ENCODE peak calls at places on chromosomes 1 and 21, in ten cellular contexts. One of them, this sample, is unnamed.

GRCh38 chr1:162639718-162640117 is 7.5 kb downstream of the DDR2 start:
- DNase-seq in left ventricle myocardium inferior: no peak
- DNase-seq in AG09309: no peak
- DNase-seq in tibial artery: no peak
- DNase-seq in uterus: no peak
- DNase-seq in body of pancreas: no peak
- DNase-seq in kidney epithelial cell: no peak
- DNase-seq in WTC11: no peak
- DNase-seq in type B pancreatic cell: no peak
- DNase-seq in H1: no peak
- DNase-seq in this sample: no peak

GRCh38 chr1:53175302-53175913 is 21.2 kb upstream of the CPT2 start:
- DNase-seq in H1: no peak
- DNase-seq in WTC11: no peak
- DNase-seq in tibial artery: no peak
- DNase-seq in AG09309: no peak
- DNase-seq in left ventricle myocardium inferior: no peak
- DNase-seq in type B pancreatic cell: no peak
- DNase-seq in body of pancreas: peak
- DNase-seq in kidney epithelial cell: no peak
- DNase-seq in uterus: no peak
- DNase-seq in this sample: no peak

GRCh38 chr1:8097077-8097799 is 71.1 kb upstream of the ERRFI1 start:
- DNase-seq in left ventricle myocardium inferior: no peak
- DNase-seq in H1: no peak
- DNase-seq in uterus: no peak
- DNase-seq in type B pancreatic cell: no peak
- DNase-seq in WTC11: no peak
- DNase-seq in tibial artery: no peak
- DNase-seq in AG09309: peak
- DNase-seq in kidney epithelial cell: peak
- DNase-seq in body of pancreas: peak
- DNase-seq in this sample: peak

GRCh38 chr1:27382950-27383627 is at the start of gene CD164L2:
- DNase-seq in type B pancreatic cell: no peak
- DNase-seq in body of pancreas: peak
- DNase-seq in uterus: no peak
- DNase-seq in tibial artery: no peak
- DNase-seq in H1: peak
- DNase-seq in WTC11: peak
- DNase-seq in AG09309: no peak
- DNase-seq in kidney epithelial cell: no peak
- DNase-seq in left ventricle myocardium inferior: no peak
- DNase-seq in this sample: peak

GRCh38 chr1:205071028-205071409 is 13.2 kb downstream of the TMEM81 start:
- DNase-seq in WTC11: no peak
- DNase-seq in body of pancreas: no peak
- DNase-seq in tibial artery: no peak
- DNase-seq in type B pancreatic cell: no peak
- DNase-seq in AG09309: no peak
- DNase-seq in kidney epithelial cell: no peak
- DNase-seq in left ventricle myocardium inferior: no peak
- DNase-seq in uterus: no peak
- DNase-seq in H1: no peak
- DNase-seq in this sample: no peak

GRCh38 chr1:15038232-15039016 is 115.1 kb upstream of the TMEM51 start:
- DNase-seq in type B pancreatic cell: no peak
- DNase-seq in AG09309: no peak
- DNase-seq in H1: no peak
- DNase-seq in body of pancreas: no peak
- DNase-seq in kidney epithelial cell: no peak
- DNase-seq in left ventricle myocardium inferior: no peak
- DNase-seq in tibial artery: no peak
- DNase-seq in WTC11: peak
- DNase-seq in uterus: no peak
- DNase-seq in this sample: peak

GRCh38 chr1:78790174-78790573 is 140.5 kb downstream of the IFI44 start:
- DNase-seq in WTC11: no peak
- DNase-seq in AG09309: no peak
- DNase-seq in uterus: no peak
- DNase-seq in body of pancreas: no peak
- DNase-seq in kidney epithelial cell: no peak
- DNase-seq in H1: no peak
- DNase-seq in tibial artery: no peak
- DNase-seq in type B pancreatic cell: no peak
- DNase-seq in left ventricle myocardium inferior: no peak
- DNase-seq in this sample: no peak

GRCh38 chr1:213067366-213067765 is 16.3 kb downstream of the RPS6KC1 start:
- DNase-seq in left ventricle myocardium inferior: no peak
- DNase-seq in H1: no peak
- DNase-seq in AG09309: no peak
- DNase-seq in kidney epithelial cell: no peak
- DNase-seq in WTC11: no peak
- DNase-seq in uterus: no peak
- DNase-seq in type B pancreatic cell: no peak
- DNase-seq in tibial artery: no peak
- DNase-seq in body of pancreas: no peak
- DNase-seq in this sample: no peak

GRCh38 chr21:34836103-34836932 is 167.5 kb downstream of the CLIC6 start:
- DNase-seq in tibial artery: peak
- DNase-seq in left ventricle myocardium inferior: no peak
- DNase-seq in type B pancreatic cell: no peak
- DNase-seq in kidney epithelial cell: peak
- DNase-seq in AG09309: peak
- DNase-seq in WTC11: no peak
- DNase-seq in uterus: peak
- DNase-seq in body of pancreas: peak
- DNase-seq in H1: no peak
- DNase-seq in this sample: peak

GRCh38 chr21:46429754-46430681 is 28.7 kb upstream of the DIP2A start:
- DNase-seq in type B pancreatic cell: no peak
- DNase-seq in left ventricle myocardium inferior: no peak
- DNase-seq in kidney epithelial cell: no peak
- DNase-seq in WTC11: no peak
- DNase-seq in H1: no peak
- DNase-seq in tibial artery: no peak
- DNase-seq in uterus: no peak
- DNase-seq in AG09309: no peak
- DNase-seq in body of pancreas: no peak
- DNase-seq in this sample: no peak

GRCh38 chr1:203461717-203462116 is 13.9 kb upstream of the PRELP start:
- DNase-seq in AG09309: no peak
- DNase-seq in tibial artery: peak
- DNase-seq in WTC11: no peak
- DNase-seq in left ventricle myocardium inferior: no peak
- DNase-seq in H1: no peak
- DNase-seq in type B pancreatic cell: no peak
- DNase-seq in kidney epithelial cell: no peak
- DNase-seq in body of pancreas: no peak
- DNase-seq in uterus: no peak
- DNase-seq in this sample: no peak

GRCh38 chr1:14552246-14552970 is 46.1 kb upstream of the KAZN start:
- DNase-seq in body of pancreas: no peak
- DNase-seq in left ventricle myocardium inferior: no peak
- DNase-seq in type B pancreatic cell: no peak
- DNase-seq in H1: no peak
- DNase-seq in uterus: no peak
- DNase-seq in AG09309: no peak
- DNase-seq in tibial artery: no peak
- DNase-seq in kidney epithelial cell: no peak
- DNase-seq in WTC11: no peak
- DNase-seq in this sample: no peak

GRCh38 chr21:40020651-40021050 is 153.4 kb downstream of the PCP4 start:
- DNase-seq in left ventricle myocardium inferior: no peak
- DNase-seq in tibial artery: no peak
- DNase-seq in kidney epithelial cell: no peak
- DNase-seq in WTC11: no peak
- DNase-seq in type B pancreatic cell: peak
- DNase-seq in uterus: no peak
- DNase-seq in H1: no peak
- DNase-seq in body of pancreas: no peak
- DNase-seq in AG09309: no peak
- DNase-seq in this sample: no peak

GRCh38 chr21:37769656-37770055 is 146.6 kb downstream of the KCNJ6 start:
- DNase-seq in left ventricle myocardium inferior: no peak
- DNase-seq in body of pancreas: no peak
- DNase-seq in uterus: no peak
- DNase-seq in type B pancreatic cell: no peak
- DNase-seq in WTC11: no peak
- DNase-seq in kidney epithelial cell: no peak
- DNase-seq in AG09309: no peak
- DNase-seq in tibial artery: no peak
- DNase-seq in H1: no peak
- DNase-seq in this sample: no peak

GRCh38 chr1:203769505-203770343 is 4.7 kb downstream of the LAX1 start:
- DNase-seq in type B pancreatic cell: no peak
- DNase-seq in H1: no peak
- DNase-seq in uterus: peak
- DNase-seq in body of pancreas: peak
- DNase-seq in WTC11: no peak
- DNase-seq in kidney epithelial cell: peak
- DNase-seq in tibial artery: peak
- DNase-seq in AG09309: peak
- DNase-seq in left ventricle myocardium inferior: peak
- DNase-seq in this sample: peak

GRCh38 chr21:34276711-34277425 is 86.9 kb upstream of the KCNE2 start:
- DNase-seq in tibial artery: no peak
- DNase-seq in WTC11: no peak
- DNase-seq in uterus: no peak
- DNase-seq in H1: no peak
- DNase-seq in AG09309: no peak
- DNase-seq in type B pancreatic cell: no peak
- DNase-seq in kidney epithelial cell: no peak
- DNase-seq in body of pancreas: no peak
- DNase-seq in left ventricle myocardium inferior: no peak
- DNase-seq in this sample: no peak

GRCh38 chr1:221839794-221840395 is 98.0 kb upstream of the DUSP10 start:
- DNase-seq in H1: no peak
- DNase-seq in AG09309: peak
- DNase-seq in left ventricle myocardium inferior: peak
- DNase-seq in uterus: no peak
- DNase-seq in WTC11: no peak
- DNase-seq in kidney epithelial cell: peak
- DNase-seq in body of pancreas: peak
- DNase-seq in tibial artery: peak
- DNase-seq in type B pancreatic cell: no peak
- DNase-seq in this sample: peak

GRCh38 chr21:45320261-45320990 is 32.7 kb upstream of the POFUT2 start:
- DNase-seq in body of pancreas: peak
- DNase-seq in left ventricle myocardium inferior: peak
- DNase-seq in type B pancreatic cell: no peak
- DNase-seq in AG09309: no peak
- DNase-seq in uterus: no peak
- DNase-seq in kidney epithelial cell: no peak
- DNase-seq in tibial artery: peak
- DNase-seq in WTC11: no peak
- DNase-seq in H1: peak
- DNase-seq in this sample: no peak

GRCh38 chr1:184708084-184708676 is 46.5 kb downstream of the EDEM3 start:
- DNase-seq in kidney epithelial cell: no peak
- DNase-seq in body of pancreas: no peak
- DNase-seq in AG09309: no peak
- DNase-seq in tibial artery: no peak
- DNase-seq in left ventricle myocardium inferior: no peak
- DNase-seq in H1: no peak
- DNase-seq in WTC11: no peak
- DNase-seq in type B pancreatic cell: no peak
- DNase-seq in uterus: no peak
- DNase-seq in this sample: no peak
- TF ChIP-seq CTCF in kidney epithelial cell: no peak
- TF ChIP-seq CTCF in body of pancreas: no peak
- TF ChIP-seq CTCF in AG09309: no peak
- TF ChIP-seq CTCF in tibial artery: no peak
- TF ChIP-seq CTCF in left ventricle myocardium inferior: no peak
- TF ChIP-seq CTCF in H1: no peak
- TF ChIP-seq CTCF in WTC11: no peak
- TF ChIP-seq CTCF in type B pancreatic cell: no peak
- TF ChIP-seq CTCF in uterus: no peak
- TF ChIP-seq CTCF in this sample: no peak

DNA sequence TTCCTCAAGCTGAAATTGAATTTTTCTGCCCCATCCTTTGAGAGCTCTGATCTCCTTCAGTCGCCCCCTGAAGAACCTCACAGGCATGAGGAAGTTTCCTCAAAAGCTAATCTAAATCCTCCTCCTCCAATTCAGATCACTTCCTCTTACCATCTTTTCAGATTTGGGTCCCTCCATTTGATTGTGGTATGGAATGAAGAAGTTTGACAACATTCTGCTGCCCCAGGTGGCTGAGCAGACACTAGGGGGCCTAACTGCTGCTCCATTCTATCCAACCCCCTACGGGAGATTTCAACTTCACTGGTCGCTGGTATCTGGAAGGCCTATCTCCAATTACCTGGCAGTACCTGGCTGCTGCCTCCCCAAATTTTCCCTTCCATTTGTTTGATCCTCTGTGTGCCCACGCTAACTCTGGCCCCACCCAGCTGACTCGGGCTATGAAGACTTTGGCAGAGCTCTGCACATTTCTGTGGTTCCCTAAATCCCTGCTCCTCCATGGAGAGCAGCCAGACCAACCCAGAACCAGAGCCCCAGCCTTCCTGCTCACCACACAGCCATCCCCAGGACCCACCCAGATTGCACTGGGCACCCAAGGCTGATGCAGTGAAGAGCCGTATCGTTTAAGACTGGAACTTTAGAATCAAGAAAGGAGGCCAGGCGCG is 7.8 kb downstream of the IRF6 start:
- DNase-seq in WTC11: no peak
- DNase-seq in body of pancreas: no peak
- DNase-seq in H1: no peak
- DNase-seq in left ventricle myocardium inferior: no peak
- DNase-seq in uterus: no peak
- DNase-seq in tibial artery: no peak
- DNase-seq in kidney epithelial cell: no peak
- DNase-seq in AG09309: no peak
- DNase-seq in type B pancreatic cell: no peak
- DNase-seq in this sample: no peak
- TF ChIP-seq CTCF in WTC11: no peak
- TF ChIP-seq CTCF in body of pancreas: no peak
- TF ChIP-seq CTCF in H1: peak
- TF ChIP-seq CTCF in left ventricle myocardium inferior: no peak
- TF ChIP-seq CTCF in uterus: no peak
- TF ChIP-seq CTCF in tibial artery: no peak
- TF ChIP-seq CTCF in kidney epithelial cell: peak
- TF ChIP-seq CTCF in AG09309: peak
- TF ChIP-seq CTCF in type B pancreatic cell: no peak
- TF ChIP-seq CTCF in this sample: no peak

GRCh38 chr1:116934586-116935207 is 25.0 kb downstream of the PTGFRN start:
- DNase-seq in kidney epithelial cell: no peak
- DNase-seq in type B pancreatic cell: no peak
- DNase-seq in AG09309: no peak
- DNase-seq in H1: no peak
- DNase-seq in tibial artery: no peak
- DNase-seq in WTC11: no peak
- DNase-seq in uterus: no peak
- DNase-seq in body of pancreas: no peak
- DNase-seq in left ventricle myocardium inferior: no peak
- DNase-seq in this sample: no peak
- TF ChIP-seq CTCF in kidney epithelial cell: no peak
- TF ChIP-seq CTCF in type B pancreatic cell: peak
- TF ChIP-seq CTCF in AG09309: peak
- TF ChIP-seq CTCF in H1: peak
- TF ChIP-seq CTCF in tibial artery: no peak
- TF ChIP-seq CTCF in WTC11: peak
- TF ChIP-seq CTCF in uterus: no peak
- TF ChIP-seq CTCF in body of pancreas: no peak
- TF ChIP-seq CTCF in left ventricle myocardium inferior: peak
- TF ChIP-seq CTCF in this sample: peak

GRCh38 chr1:32521165-32521564 is 18.1 kb upstream of the ZBTB8A start:
- DNase-seq in body of pancreas: no peak
- DNase-seq in tibial artery: no peak
- DNase-seq in kidney epithelial cell: no peak
- DNase-seq in type B pancreatic cell: no peak
- DNase-seq in WTC11: no peak
- DNase-seq in AG09309: no peak
- DNase-seq in left ventricle myocardium inferior: no peak
- DNase-seq in uterus: no peak
- DNase-seq in H1: no peak
- DNase-seq in this sample: no peak
- TF ChIP-seq CTCF in body of pancreas: no peak
- TF ChIP-seq CTCF in tibial artery: no peak
- TF ChIP-seq CTCF in kidney epithelial cell: no peak
- TF ChIP-seq CTCF in type B pancreatic cell: no peak
- TF ChIP-seq CTCF in WTC11: no peak
- TF ChIP-seq CTCF in AG09309: no peak
- TF ChIP-seq CTCF in left ventricle myocardium inferior: no peak
- TF ChIP-seq CTCF in uterus: no peak
- TF ChIP-seq CTCF in H1: peak
- TF ChIP-seq CTCF in this sample: no peak

This sample was measured in Calu3.